ENCODE peak calls at places on chromosome 16, in eight cellular contexts. D, F, T, V, M, B, L and Z are unnamed samples.

GRCh38 chr16:17205279-17206139 is 265.3 kb downstream of the XYLT1 start:
- DNase-seq in D (peak), F (no peak), T (no peak), V (peak), M (peak), B (peak), L (no peak), Z (no peak)

GRCh38 chr16:2507052-2507678 is 6.6 kb upstream of the ATP6V0C start:
- DNase-seq in D (no peak), F (no peak), T (peak), V (no peak), M (no peak), B (no peak), L (peak), Z (no peak)

GRCh38 chr16:81620029-81620428 is 159.1 kb upstream of the PLCG2 start:
- DNase-seq in D (no peak), F (no peak), T (no peak), V (no peak), M (no peak), B (no peak), L (no peak), Z (no peak)

GRCh38 chr16:24943471-24943870 is 71.7 kb downstream of the ARHGAP17 start:
- DNase-seq in D (no peak), F (no peak), T (no peak), V (no peak), M (no peak), B (no peak), L (no peak), Z (no peak)

GRCh38 chr16:86877108-86877507 is 298.8 kb downstream of the FOXL1 start:
- DNase-seq in D (no peak), F (no peak), T (no peak), V (no peak), M (no peak), B (no peak), L (no peak), Z (no peak)

GRCh38 chr16:67184453-67185002 is 765 bp upstream of the MATCAP1 start:
- DNase-seq in D (no peak), F (no peak), T (no peak), V (no peak), M (no peak), B (peak), L (peak), Z (no peak)

GRCh38 chr16:24046442-24046841 is 209.7 kb upstream of the CACNG3 start:
- DNase-seq in D (no peak), F (no peak), T (no peak), V (no peak), M (no peak), B (peak), L (no peak), Z (no peak)

GRCh38 chr16:81107506-81107905 is 11.3 kb upstream of the GCSH start:
- DNase-seq in D (no peak), F (no peak), T (no peak), V (no peak), M (no peak), B (no peak), L (peak), Z (no peak)

GRCh38 chr16:11307639-11308492 is 26.7 kb upstream of the PRM1 start:
- DNase-seq in D (no peak), F (no peak), T (no peak), V (no peak), M (no peak), B (no peak), L (no peak), Z (no peak)

DNA sequence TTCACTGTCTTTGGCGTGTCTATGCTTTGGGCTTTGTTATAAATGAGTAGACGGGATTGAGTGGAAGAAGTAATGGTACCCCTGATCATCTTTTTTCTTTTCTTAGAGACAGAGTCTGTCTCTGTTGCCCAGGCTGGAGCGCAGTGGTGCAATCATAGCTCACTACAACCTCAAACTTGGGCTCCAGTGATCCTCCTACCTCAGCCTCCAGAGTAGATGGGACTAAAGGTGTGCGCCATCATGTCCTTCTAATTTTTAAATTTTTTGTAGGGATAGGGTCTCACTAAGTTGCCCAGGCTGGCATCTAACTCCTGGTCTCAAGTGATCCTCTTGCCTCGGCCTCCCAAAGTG is 14.9 kb upstream of the GPRC5B start:
- DNase-seq in D (no peak), F (no peak), T (no peak), V (no peak), M (no peak), B (no peak), L (no peak), Z (no peak)
- TF ChIP-seq CTCF in D (no peak), F (peak), T (peak), V (peak), M (no peak), B (no peak), L (no peak), Z (peak)

GRCh38 chr16:57798267-57798810 is 4.0 kb downstream of the KIFC3 start:
- DNase-seq in D (no peak), F (no peak), T (no peak), V (no peak), M (no peak), B (no peak), L (peak), Z (no peak)

GRCh38 chr16:57797526-57798266 is 4.6 kb downstream of the KIFC3 start:
- DNase-seq in D (no peak), F (peak), T (no peak), V (no peak), M (no peak), B (peak), L (peak), Z (no peak)

GRCh38 chr16:57794849-57795430 is 7.4 kb downstream of the KIFC3 start:
- DNase-seq in D (no peak), F (no peak), T (no peak), V (no peak), M (no peak), B (no peak), L (no peak), Z (no peak)

GRCh38 chr16:57797216-57797525 is 5.1 kb downstream of the KIFC3 start:
- DNase-seq in D (no peak), F (no peak), T (no peak), V (no peak), M (no peak), B (no peak), L (no peak), Z (no peak)

GRCh38 chr16:57795431-57795878 is 6.8 kb downstream of the KIFC3 start:
- DNase-seq in D (peak), F (peak), T (no peak), V (no peak), M (no peak), B (peak), L (no peak), Z (no peak)
- TF ChIP-seq CTCF in D (peak), F (peak), T (no peak), V (peak), M (peak), B (peak), L (peak), Z (peak)

GRCh38 chr16:4521971-4522623 is 16.5 kb downstream of the CDIP1 start:
- DNase-seq in D (no peak), F (no peak), T (no peak), V (no peak), M (no peak), B (no peak), L (no peak), Z (no peak)
- TF ChIP-seq CTCF in D (no peak), F (no peak), T (no peak), V (no peak), M (no peak), B (no peak), L (no peak), Z (no peak)

DNA sequence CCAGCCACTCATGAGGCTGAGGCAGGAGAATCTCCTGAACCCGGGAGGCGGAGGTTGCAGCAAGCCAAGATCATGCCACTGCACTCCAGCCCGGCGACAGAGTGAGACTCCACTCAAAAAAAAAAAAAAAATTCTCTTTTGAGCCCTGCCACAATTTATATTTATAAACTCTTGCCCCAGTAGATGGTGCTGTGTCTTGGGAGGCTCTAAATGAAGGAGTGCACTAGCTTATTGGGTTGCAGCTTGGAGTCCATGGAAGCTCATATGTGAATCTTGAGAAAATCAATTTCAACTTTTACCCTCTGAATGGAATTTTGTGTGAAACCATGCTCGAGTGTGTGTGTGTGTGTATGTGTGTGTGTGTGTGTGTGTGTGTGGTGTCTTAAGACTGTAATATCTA is 420.1 kb downstream of the HS3ST4 start:
- DNase-seq in D (no peak), F (no peak), T (no peak), V (no peak), M (no peak), B (peak), L (no peak), Z (no peak)
- TF ChIP-seq CTCF in D (no peak), F (no peak), T (no peak), V (no peak), M (no peak), B (no peak), L (no peak), Z (no peak)

GRCh38 chr16:84794626-84795025 is 25.2 kb upstream of the CRISPLD2 start:
- DNase-seq in D (no peak), F (no peak), T (no peak), V (no peak), M (no peak), B (no peak), L (peak), Z (no peak)

GRCh38 chr16:84800118-84800517 is 19.7 kb upstream of the CRISPLD2 start:
- DNase-seq in D (no peak), F (no peak), T (no peak), V (no peak), M (no peak), B (no peak), L (no peak), Z (no peak)

GRCh38 chr16:84791501-84791900 is 28.3 kb upstream of the CRISPLD2 start:
- DNase-seq in D (no peak), F (no peak), T (no peak), V (no peak), M (no peak), B (no peak), L (no peak), Z (no peak)

GRCh38 chr16:84791088-84791487 is 28.7 kb upstream of the CRISPLD2 start:
- DNase-seq in D (no peak), F (no peak), T (no peak), V (no peak), M (no peak), B (no peak), L (peak), Z (no peak)

DNA sequence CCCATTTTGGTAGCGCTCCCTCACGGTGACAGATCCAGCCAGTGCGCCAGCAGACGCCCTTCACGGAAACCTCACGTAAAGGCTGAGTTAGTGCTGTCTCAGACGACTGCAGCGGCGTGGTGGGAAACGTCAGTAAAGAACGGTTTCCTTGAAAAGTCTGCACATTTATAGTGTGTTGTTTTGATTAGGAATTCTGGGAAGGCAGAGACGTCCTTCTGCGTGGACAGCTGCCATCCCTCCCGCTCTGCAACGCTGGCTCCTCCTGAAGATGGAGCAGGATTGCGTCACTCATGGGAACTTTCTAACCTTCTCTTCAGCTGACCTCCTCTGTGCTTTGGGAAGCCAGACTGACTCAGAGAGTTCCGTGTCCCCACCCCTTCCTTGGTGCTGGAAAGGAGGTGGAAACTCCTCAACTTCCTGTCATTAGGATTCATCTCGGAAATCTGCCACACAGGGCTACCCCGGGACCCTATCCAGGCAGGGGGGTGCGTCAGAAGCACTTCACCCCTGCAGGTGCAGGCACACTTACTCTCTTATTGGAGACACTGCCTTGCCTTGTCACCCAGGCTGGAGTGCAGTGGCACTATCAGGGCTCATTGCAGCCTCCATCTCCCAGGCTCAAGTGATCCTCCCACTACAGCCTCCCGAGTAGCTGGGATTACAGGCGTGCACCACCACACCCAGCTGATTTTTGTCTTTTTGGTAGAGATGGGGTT is 24.3 kb upstream of the CRISPLD2 start:
- DNase-seq in D (peak), F (no peak), T (no peak), V (peak), M (peak), B (no peak), L (peak), Z (no peak)
- TF ChIP-seq CTCF in D (no peak), F (no peak), T (no peak), V (no peak), M (no peak), B (no peak), L (no peak), Z (no peak)

GRCh38 chr16:49510676-49511305 is 137.2 kb downstream of the C16orf78 start:
- DNase-seq in D (no peak), F (no peak), T (no peak), V (no peak), M (no peak), B (no peak), L (peak), Z (no peak)

GRCh38 chr16:49515861-49516260 is 142.3 kb downstream of the C16orf78 start:
- DNase-seq in D (no peak), F (no peak), T (no peak), V (no peak), M (no peak), B (no peak), L (no peak), Z (no peak)

GRCh38 chr16:49514391-49514980 is 140.9 kb downstream of the C16orf78 start:
- DNase-seq in D (no peak), F (no peak), T (no peak), V (no peak), M (no peak), B (no peak), L (no peak), Z (no peak)

GRCh38 chr16:49515016-49515415 is 141.4 kb downstream of the C16orf78 start:
- DNase-seq in D (no peak), F (no peak), T (no peak), V (no peak), M (no peak), B (no peak), L (no peak), Z (no peak)

GRCh38 chr16:49513040-49513439 is 139.4 kb downstream of the C16orf78 start:
- DNase-seq in D (no peak), F (no peak), T (no peak), V (no peak), M (no peak), B (no peak), L (no peak), Z (no peak)
- TF ChIP-seq CTCF in D (no peak), F (no peak), T (no peak), V (no peak), M (no peak), B (no peak), L (no peak), Z (no peak)

GRCh38 chr16:15676506-15676905 is 26.5 kb downstream of the NDE1 start:
- DNase-seq in D (no peak), F (no peak), T (no peak), V (no peak), M (no peak), B (no peak), L (no peak), Z (no peak)

GRCh38 chr16:15674571-15674970 is 24.5 kb downstream of the NDE1 start:
- DNase-seq in D (no peak), F (no peak), T (no peak), V (no peak), M (no peak), B (no peak), L (no peak), Z (no peak)

GRCh38 chr16:15677447-15677846 is 27.4 kb downstream of the NDE1 start:
- DNase-seq in D (no peak), F (no peak), T (no peak), V (no peak), M (no peak), B (no peak), L (no peak), Z (no peak)

GRCh38 chr16:15671530-15672117 is 21.6 kb downstream of the NDE1 start:
- DNase-seq in D (no peak), F (no peak), T (no peak), V (no peak), M (no peak), B (no peak), L (no peak), Z (no peak)

GRCh38 chr16:15672514-15673167 is 22.6 kb downstream of the NDE1 start:
- DNase-seq in D (peak), F (no peak), T (peak), V (peak), M (peak), B (no peak), L (peak), Z (peak)
- TF ChIP-seq CTCF in D (no peak), F (no peak), T (no peak), V (no peak), M (no peak), B (no peak), L (no peak), Z (no peak)